ENCODE peak calls at places on chromosomes 13 and 19, in ten cellular contexts. A is GDM1; Q is iPS-NIHi11; H is PC-9; C is stromal cell of bone marrow; E is right atrium auricular region; P is body of pancreas; O is effector CD4-positive, alpha-beta T cell; N is T-helper 22 cell; Y is lung microvascular endothelial cell. J is an unnamed sample.

GRCh38 chr13:45396548-45397095 is 21.6 kb downstream of the SLC25A30 start:
- DNase-seq in A (peak; percentile 94), Q (no peak), H (no peak), C (no peak), E (no peak), P (no peak), O (no peak), N (no peak), Y (peak; percentile 66), J (no peak)

GRCh38 chr13:109874921-109875454 is 88.6 kb upstream of the IRS2 start:
- DNase-seq in A (no peak), Q (no peak), H (peak; percentile 32), C (no peak), E (no peak), P (no peak), O (no peak), N (no peak), Y (no peak), J (peak; percentile 70)

GRCh38 chr13:69970521-69970920 is 137.1 kb upstream of the ATXN8OS start:
- DNase-seq in A (peak; percentile 17), Q (peak; percentile 7), H (no peak), C (no peak), E (no peak), P (no peak), O (no peak), N (no peak), Y (peak; percentile 8), J (no peak)

GRCh38 chr13:44818428-44818827 is 170.8 kb downstream of the NUFIP1 start:
- DNase-seq in A (peak; percentile 47), Q (peak; percentile 74), H (no peak), C (no peak), E (no peak), P (no peak), O (no peak), N (no peak), Y (peak; percentile 15), J (no peak)

GRCh38 chr19:40191836-40192646 is 815 bp downstream of the MAP3K10 start:
- DNase-seq in A (no peak), Q (peak; percentile 87), H (peak; percentile 15), C (peak; percentile 5), E (no peak), P (peak; percentile 36), O (peak; percentile 8), N (no peak), Y (peak; percentile 28), J (no peak)

GRCh38 chr13:44523176-44524017 is 52.7 kb downstream of the TSC22D1 start:
- DNase-seq in A (no peak), Q (peak; percentile 26), H (peak; percentile 21), C (peak; percentile 17), E (no peak), P (no peak), O (no peak), N (no peak), Y (peak; percentile 57), J (no peak)

GRCh38 chr13:86932935-86933334 is 738.2 kb upstream of the SLITRK5 start:
- DNase-seq in A (no peak), Q (peak; percentile 29), H (no peak), C (no peak), E (no peak), P (no peak), O (no peak), N (no peak), Y (no peak), J (no peak)

GRCh38 chr13:112903606-112904195 is 65.3 kb upstream of the MCF2L start:
- DNase-seq in A (no peak), Q (no peak), H (no peak), C (no peak), E (no peak), P (no peak), O (no peak), N (no peak), Y (no peak), J (no peak)

GRCh38 chr13:101325423-101325822 is 90.9 kb downstream of the NALCN start:
- DNase-seq in A (no peak), Q (no peak), H (no peak), C (no peak), E (no peak), P (no peak), O (no peak), N (no peak), Y (no peak), J (no peak)

GRCh38 chr13:26184791-26185250 is 37.3 kb downstream of the RNF6 start:
- DNase-seq in A (peak; percentile 61), Q (peak; percentile 56), H (peak; percentile 47), C (peak; percentile 55), E (peak; percentile 64), P (peak; percentile 75), O (peak; percentile 66), N (peak; percentile 42), Y (peak; percentile 80), J (no peak)

GRCh38 chr13:31434613-31435012 is 234.8 kb downstream of the B3GLCT start:
- DNase-seq in A (no peak), Q (no peak), H (no peak), C (no peak), E (no peak), P (no peak), O (no peak), N (no peak), Y (no peak), J (no peak)

GRCh38 chr13:44040070-44040753 is 160.5 kb downstream of the LACC1 start:
- DNase-seq in A (no peak), Q (no peak), H (no peak), C (peak; percentile 30), E (no peak), P (no peak), O (no peak), N (no peak), Y (no peak), J (no peak)

GRCh38 chr13:35812730-35813129 is 318.5 kb downstream of the DCLK1 start:
- DNase-seq in A (no peak), Q (no peak), H (no peak), C (no peak), E (no peak), P (no peak), O (no peak), N (no peak), Y (no peak), J (no peak)

GRCh38 chr13:76663941-76664340 is 222.3 kb downstream of the KCTD12 start:
- DNase-seq in A (no peak), Q (no peak), H (no peak), C (peak; percentile 44), E (no peak), P (no peak), O (no peak), N (no peak), Y (no peak), J (no peak)

GRCh38 chr13:91546865-91547264 is 148.4 kb downstream of the GPC5 start:
- DNase-seq in A (no peak), Q (no peak), H (no peak), C (no peak), E (no peak), P (no peak), O (no peak), N (no peak), Y (no peak), J (no peak)

GRCh38 chr19:1173160-1173844 is 766 bp downstream of the SBNO2 start:
- DNase-seq in A (no peak), Q (peak; percentile 37), H (no peak), C (no peak), E (no peak), P (no peak), O (no peak), N (no peak), Y (no peak), J (no peak)

GRCh38 chr19:2424686-2425621 is 2.4 kb downstream of the TIMM13 start:
- DNase-seq in A (no peak), Q (peak; percentile 84), H (no peak), C (no peak), E (no peak), P (peak; percentile 67), O (no peak), N (no peak), Y (peak; percentile 80), J (no peak)

GRCh38 chr13:89454736-89455135 is 1783.6 kb downstream of the SLITRK5 start:
- DNase-seq in A (no peak), Q (no peak), H (no peak), C (no peak), E (no peak), P (no peak), O (no peak), N (no peak), Y (no peak), J (no peak)

GRCh38 chr13:91740811-91741210 is 342.4 kb downstream of the GPC5 start:
- DNase-seq in A (no peak), Q (no peak), H (no peak), C (no peak), E (no peak), P (no peak), O (no peak), N (no peak), Y (no peak), J (no peak)

GRCh38 chr19:33402421-33403220 is 29.1 kb downstream of the CEBPG start:
- DNase-seq in A (no peak), Q (no peak), H (peak; percentile 14), C (no peak), E (no peak), P (no peak), O (no peak), N (no peak), Y (no peak), J (no peak)

GRCh38 chr13:34124912-34125311 is 307.0 kb downstream of the RFC3 start:
- DNase-seq in A (no peak), Q (no peak), H (no peak), C (no peak), E (no peak), P (no peak), O (no peak), N (no peak), Y (no peak), J (no peak)

GRCh38 chr13:74040200-74040599 is 94.0 kb downstream of the KLF12 start:
- DNase-seq in A (no peak), Q (peak; percentile 82), H (peak; percentile 8), C (no peak), E (no peak), P (peak; percentile 17), O (peak; percentile 9), N (no peak), Y (peak; percentile 18), J (no peak)

GRCh38 chr19:3420909-3421619 is 54.7 kb downstream of the NFIC start:
- DNase-seq in A (no peak), Q (no peak), H (no peak), C (no peak), E (no peak), P (no peak), O (no peak), N (no peak), Y (no peak), J (no peak)

GRCh38 chr13:98544105-98544710 is 32.7 kb downstream of the STK24 start:
- DNase-seq in A (no peak), Q (no peak), H (no peak), C (no peak), E (no peak), P (no peak), O (no peak), N (no peak), Y (no peak), J (no peak)

GRCh38 chr13:112246731-112247470 is 129.3 kb upstream of the SPACA7 start:
- DNase-seq in A (no peak), Q (no peak), H (no peak), C (no peak), E (peak; percentile 42), P (no peak), O (no peak), N (no peak), Y (no peak), J (peak; percentile 82)